ENCODE peak calls at places on chromosomes 5 and 9, in seven cellular contexts. Q, S, G, T, J, K and C are unnamed samples.

GRCh38 chr5:134545070-134545868 is 19.8 kb downstream of the JADE2 start:
- DNase-seq in G (no peak), K (no peak), S (no peak), T (no peak), J (no peak), Q (no peak), C (no peak)

GRCh38 chr5:65828507-65828906 is 97.9 kb upstream of the ERBIN start:
- DNase-seq in T (no peak), S (no peak), J (peak), Q (no peak), G (no peak), K (no peak), C (peak)

GRCh38 chr5:112691758-112692157 is 45.9 kb upstream of the APC start:
- DNase-seq in K (no peak), T (no peak), S (no peak), J (no peak), Q (peak), G (no peak), C (no peak)

GRCh38 chr5:106875591-106876297 is 795.0 kb downstream of the EFNA5 start:
- DNase-seq in J (peak), K (no peak), Q (peak), T (peak), G (no peak), S (no peak), C (peak)

GRCh38 chr9:71990466-71990865 is 69.9 kb downstream of the C9orf57 start:
- DNase-seq in T (no peak), Q (no peak), G (no peak), S (no peak), J (no peak), K (no peak), C (no peak)

GRCh38 chr9:37324261-37324683 is 98.2 kb upstream of the GRHPR start:
- DNase-seq in T (no peak), J (no peak), K (no peak), G (peak), Q (peak), S (no peak), C (no peak)

GRCh38 chr5:33490071-33490665 is 49.4 kb downstream of the TARS1 start:
- DNase-seq in Q (no peak), J (no peak), S (no peak), K (no peak), G (no peak), T (no peak), C (no peak)

GRCh38 chr9:82488702-82489578 is 500.4 kb downstream of the SPATA31D1 start:
- DNase-seq in Q (no peak), T (no peak), S (no peak), K (no peak), J (peak), G (no peak), C (peak)

GRCh38 chr5:172503925-172504730 is 49.8 kb upstream of the SH3PXD2B start:
- DNase-seq in S (no peak), G (no peak), J (peak), Q (no peak), T (no peak), K (no peak), C (peak)

GRCh38 chr5:188488-189481 is 2.5 kb upstream of the LRRC14B start:
- DNase-seq in G (peak), Q (peak), T (peak), S (peak), J (peak), K (peak), C (peak)

GRCh38 chr5:123120197-123120596 is 31.2 kb downstream of the PRDM6 start:
- DNase-seq in T (no peak), Q (peak), K (no peak), J (no peak), S (no peak), G (no peak), C (no peak)

GRCh38 chr5:9148242-9148641 is 397.6 kb downstream of the SEMA5A start:
- DNase-seq in S (no peak), Q (no peak), K (no peak), G (no peak), J (no peak), T (no peak), C (peak)

GRCh38 chr5:165161204-165161603 is 1655.8 kb downstream of the MAT2B start:
- DNase-seq in G (no peak), Q (peak), K (no peak), S (no peak), T (no peak), J (no peak), C (no peak)

GRCh38 chr5:121851643-121852574 is at the start of gene FTMT:
- DNase-seq in G (no peak), T (no peak), Q (no peak), J (no peak), S (no peak), K (no peak), C (no peak)

GRCh38 chr5:122258241-122258640 is 53.8 kb upstream of the SNCAIP start:
- DNase-seq in T (no peak), J (no peak), S (no peak), G (no peak), K (no peak), Q (no peak), C (no peak)

GRCh38 chr5:59296317-59297264 is 596.9 kb downstream of the PDE4D start:
- DNase-seq in Q (peak), T (no peak), K (no peak), G (no peak), J (peak), S (no peak), C (no peak)

GRCh38 chr5:57735754-57736153 is 253.1 kb upstream of the ACTBL2 start:
- DNase-seq in G (no peak), K (no peak), S (no peak), T (no peak), Q (no peak), J (peak), C (peak)

GRCh38 chr5:56447232-56447631 is 214.1 kb upstream of the ANKRD55 start:
- DNase-seq in K (no peak), J (no peak), G (no peak), S (no peak), Q (no peak), T (no peak), C (no peak)

GRCh38 chr5:77486344-77486962 is 5.7 kb downstream of the WDR41 start:
- DNase-seq in T (no peak), S (no peak), G (no peak), K (no peak), J (no peak), Q (no peak), C (no peak)

GRCh38 chr9:112061152-112061740 is 113.9 kb downstream of the SUSD1 start:
- DNase-seq in G (no peak), S (no peak), T (peak), J (peak), K (peak), Q (no peak), C (peak)

GRCh38 chr9:94861589-94862241 is 135.2 kb downstream of the AOPEP start:
- DNase-seq in T (no peak), J (peak), Q (no peak), G (no peak), K (no peak), S (no peak), C (peak)

GRCh38 chr5:74684900-74685851 is at the start of gene HEXB:
- DNase-seq in K (peak), Q (peak), G (peak), T (peak), S (peak), J (peak), C (peak)

GRCh38 chr5:126438267-126438666 is 15.1 kb downstream of the GRAMD2B start:
- DNase-seq in Q (no peak), T (no peak), K (no peak), S (no peak), J (no peak), G (no peak), C (no peak)

GRCh38 chr5:72234265-72234700 is 85.8 kb downstream of the MRPS27 start:
- DNase-seq in Q (no peak), G (no peak), S (no peak), T (no peak), K (no peak), J (peak), C (peak)

GRCh38 chr5:180067986-180068385 is 3.6 kb downstream of the RNF130 start:
- DNase-seq in S (no peak), G (no peak), Q (peak), K (no peak), T (no peak), J (no peak), C (no peak)

GRCh38 chr9:114611516-114612271 is 603 bp downstream of the TMEM268 start:
- DNase-seq in J (peak), K (no peak), T (peak), S (peak), G (peak), Q (peak), C (peak)

GRCh38 chr9:95857896-95858295 is 17.6 kb upstream of the ERCC6L2 start:
- DNase-seq in K (no peak), S (no peak), G (no peak), Q (no peak), T (no peak), J (no peak), C (no peak)

GRCh38 chr5:149561848-149562247 is 10.6 kb upstream of the CSNK1A1 start:
- DNase-seq in K (no peak), J (peak), S (no peak), T (no peak), Q (no peak), G (no peak), C (peak)

GRCh38 chr9:112176410-112177010 is 1.4 kb upstream of the SUSD1 start:
- DNase-seq in K (no peak), S (peak), Q (no peak), G (no peak), J (no peak), T (no peak), C (no peak)

GRCh38 chr5:179253730-179254129 is 91.5 kb downstream of the ADAMTS2 start:
- DNase-seq in J (no peak), S (no peak), K (no peak), T (no peak), Q (no peak), G (no peak), C (no peak)

GRCh38 chr5:20538341-20538740 is 550.3 kb upstream of the CDH18 start:
- DNase-seq in Q (no peak), K (no peak), J (no peak), S (no peak), G (no peak), T (no peak), C (no peak)

GRCh38 chr9:134688661-134689319 is 47.2 kb downstream of the COL5A1 start:
- DNase-seq in T (no peak), G (no peak), S (no peak), K (no peak), Q (no peak), J (no peak), C (no peak)

GRCh38 chr9:18474778-18475177 is 825 bp downstream of the ADAMTSL1 start:
- DNase-seq in T (no peak), K (no peak), Q (no peak), S (no peak), J (no peak), G (no peak), C (no peak)

GRCh38 chr5:149680810-149681221 is 49.3 kb upstream of the PPARGC1B start:
- DNase-seq in K (no peak), Q (no peak), T (no peak), J (no peak), G (no peak), S (no peak), C (no peak)

GRCh38 chr9:800561-800960 is 40.9 kb upstream of the DMRT1 start:
- DNase-seq in K (no peak), T (no peak), G (no peak), Q (no peak), S (no peak), J (no peak), C (no peak)

GRCh38 chr5:3261081-3261480 is 334.6 kb upstream of the IRX1 start:
- DNase-seq in T (no peak), G (no peak), K (no peak), Q (no peak), J (no peak), S (no peak), C (no peak)

GRCh38 chr9:88173378-88173999 is 35.2 kb upstream of the SPATA31C2 start:
- DNase-seq in T (peak), S (peak), G (peak), K (peak), J (peak), Q (peak), C (peak)